ENCODE peak calls at places on chromosomes 2 and 18, in six cellular contexts. P, T, O, D, N and K are unnamed samples.

GRCh38 chr18:25298853-25299274 is 53.1 kb downstream of the ZNF521 start:
- DNase-seq in P (no peak), T (no peak), O (peak), D (no peak), N (peak), K (peak)

GRCh38 chr2:127857494-127857818 is 499 bp downstream of the POLR2D start:
- DNase-seq in P (no peak), T (no peak), O (no peak), D (peak), N (peak), K (no peak)

GRCh38 chr2:32632089-32632488 is 4.2 kb downstream of the TTC27 start:
- DNase-seq in P (no peak), T (no peak), O (peak), D (no peak), N (peak), K (no peak)

GRCh38 chr18:58639751-58640427 is 11.0 kb upstream of the ALPK2 start:
- DNase-seq in P (no peak), T (no peak), O (peak), D (no peak), N (peak), K (no peak)

GRCh38 chr2:190490502-190490901 is 44.0 kb downstream of the NEMP2 start:
- DNase-seq in P (no peak), T (no peak), O (no peak), D (no peak), N (no peak), K (no peak)

GRCh38 chr2:79994161-79994560 is 310.4 kb downstream of the LRRTM1 start:
- DNase-seq in P (no peak), T (no peak), O (no peak), D (no peak), N (no peak), K (no peak)

GRCh38 chr2:160666019-160666676 is 172.5 kb upstream of the RBMS1 start:
- DNase-seq in P (peak), T (no peak), O (peak), D (no peak), N (peak), K (no peak)

GRCh38 chr2:141437521-141437920 is 693.3 kb downstream of the LRP1B start:
- DNase-seq in P (no peak), T (no peak), O (no peak), D (no peak), N (no peak), K (no peak)

GRCh38 chr2:37892436-37893114 is 32.5 kb upstream of the RMDN2 start:
- DNase-seq in P (no peak), T (no peak), O (no peak), D (no peak), N (no peak), K (no peak)

GRCh38 chr2:127721311-127721977 is 20.1 kb downstream of the SFT2D3 start:
- DNase-seq in P (no peak), T (no peak), O (no peak), D (no peak), N (peak), K (no peak)

GRCh38 chr2:224311226-224311625 is 90.7 kb downstream of the FAM124B start:
- DNase-seq in P (no peak), T (no peak), O (no peak), D (no peak), N (no peak), K (no peak)

GRCh38 chr2:104040739-104041138 is 813.2 kb upstream of the POU3F3 start:
- DNase-seq in P (no peak), T (no peak), O (no peak), D (no peak), N (no peak), K (no peak)

GRCh38 chr2:317501-318424 is 29.9 kb upstream of the ALKAL2 start:
- DNase-seq in P (no peak), T (no peak), O (no peak), D (no peak), N (peak), K (no peak)

GRCh38 chr2:205704101-205704741 is 21.9 kb downstream of the NRP2 start:
- DNase-seq in P (no peak), T (no peak), O (no peak), D (no peak), N (no peak), K (peak)

GRCh38 chr2:68764781-68765385 is 30.3 kb downstream of the ARHGAP25 start:
- DNase-seq in P (no peak), T (no peak), O (no peak), D (no peak), N (no peak), K (no peak)

GRCh38 chr2:11766016-11766415 is 19.6 kb downstream of the LPIN1 start:
- DNase-seq in P (no peak), T (no peak), O (no peak), D (no peak), N (no peak), K (no peak)

GRCh38 chr18:75554112-75554511 is 126.6 kb upstream of the SMIM21 start:
- DNase-seq in P (no peak), T (no peak), O (no peak), D (no peak), N (no peak), K (no peak)

GRCh38 chr2:73997813-73998212 is 13.1 kb downstream of the TET3 start:
- DNase-seq in P (no peak), T (no peak), O (no peak), D (no peak), N (no peak), K (no peak)

GRCh38 chr2:22999951-23000350 is 385.0 kb upstream of the KLHL29 start:
- DNase-seq in P (no peak), T (no peak), O (no peak), D (no peak), N (no peak), K (no peak)

GRCh38 chr18:31645411-31645810 is 39.0 kb downstream of the B4GALT6 start:
- DNase-seq in P (no peak), T (no peak), O (no peak), D (no peak), N (no peak), K (no peak)

GRCh38 chr2:96934096-96934495 is 52.3 kb downstream of the FAM178B start:
- DNase-seq in P (no peak), T (no peak), O (no peak), D (no peak), N (no peak), K (no peak)

GRCh38 chr2:240429341-240429871 is 6.1 kb upstream of the GPC1 start:
- DNase-seq in P (peak), T (no peak), O (no peak), D (peak), N (no peak), K (no peak)

GRCh38 chr2:70123051-70123828 is 36.0 kb downstream of the PCBP1 start:
- DNase-seq in P (peak), T (peak), O (no peak), D (no peak), N (no peak), K (peak)

GRCh38 chr2:133424876-133425275 is 143.4 kb downstream of the NCKAP5 start:
- DNase-seq in P (no peak), T (no peak), O (no peak), D (no peak), N (peak), K (no peak)

GRCh38 chr2:159136405-159136804 is 150.1 kb downstream of the WDSUB1 start:
- DNase-seq in P (no peak), T (no peak), O (no peak), D (no peak), N (no peak), K (no peak)
- H3K4me3 ChIP-seq in P (no peak), T (no peak), O (no peak), D (no peak), N (no peak), K (no peak)

GRCh38 chr18:27057459-27058302 is 127.4 kb downstream of the CHST9 start:
- DNase-seq in P (no peak), T (no peak), O (no peak), D (no peak), N (no peak), K (peak)
- H3K4me3 ChIP-seq in P (no peak), T (no peak), O (no peak), D (no peak), N (no peak), K (no peak)

GRCh38 chr2:122634920-122635319 is 879.5 kb downstream of the TSN start:
- DNase-seq in P (no peak), T (no peak), O (no peak), D (no peak), N (no peak), K (no peak)
- H3K4me3 ChIP-seq in P (no peak), T (no peak), O (no peak), D (no peak), N (no peak), K (no peak)

GRCh38 chr18:54852780-54853675 is 24.8 kb downstream of the RAB27B start:
- DNase-seq in P (no peak), T (no peak), O (no peak), D (no peak), N (no peak), K (no peak)
- H3K4me3 ChIP-seq in P (no peak), T (no peak), O (no peak), D (no peak), N (no peak), K (no peak)

DNA sequence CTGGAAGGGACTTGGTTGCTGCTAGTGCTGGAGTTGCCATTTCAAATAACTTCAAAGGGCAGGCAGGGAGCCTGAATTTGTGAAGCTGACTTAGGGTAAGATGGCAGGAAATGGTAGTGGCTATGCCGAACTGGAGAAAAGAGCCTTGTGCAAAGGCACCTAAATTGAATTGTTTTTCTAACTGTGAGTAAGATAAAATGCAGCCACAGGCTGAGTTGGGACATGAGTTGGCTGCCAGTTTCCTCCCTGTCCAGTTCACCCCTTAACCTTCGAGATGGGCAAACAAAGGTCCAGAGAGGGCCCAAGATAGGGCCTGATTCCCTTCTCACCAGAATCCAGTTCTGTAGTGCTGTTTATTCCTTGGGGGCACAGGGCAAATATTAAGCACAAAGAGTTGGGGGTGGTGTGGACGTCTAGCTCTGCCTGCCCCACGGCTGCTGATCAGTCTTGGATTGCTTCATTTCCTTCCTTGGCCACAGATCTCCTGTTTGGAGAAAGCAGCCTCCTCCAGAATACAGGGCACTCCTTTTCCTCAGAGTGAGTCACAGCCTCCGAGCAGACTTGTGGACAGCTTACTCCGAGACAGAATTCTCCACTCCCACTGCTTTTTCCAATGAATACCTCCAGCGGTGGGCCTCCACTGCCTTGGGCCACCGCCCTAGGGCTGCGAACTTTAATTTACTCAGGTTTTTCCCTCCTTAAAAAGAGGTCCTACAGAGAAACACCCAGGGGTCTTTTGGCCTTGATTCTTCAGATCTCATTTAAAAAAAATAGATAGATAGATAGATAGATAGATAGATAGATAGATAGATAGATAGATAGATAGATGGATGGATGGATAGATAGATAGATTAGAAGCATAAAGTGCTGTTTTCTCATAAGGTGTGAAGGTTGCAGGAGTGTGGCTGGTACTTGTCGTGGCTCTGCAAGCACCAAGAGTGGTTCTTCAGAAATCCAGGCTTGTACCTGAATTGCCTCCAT is 18.4 kb upstream of the SLC20A1 start:
- DNase-seq in P (no peak), T (peak), O (peak), D (no peak), N (peak), K (peak)
- H3K4me3 ChIP-seq in P (no peak), T (no peak), O (peak), D (no peak), N (peak), K (no peak)

GRCh38 chr2:26346454-26347053 is at the start of gene ADGRF3:
- DNase-seq in P (peak), T (peak), O (no peak), D (peak), N (peak), K (peak)

GRCh38 chr2:26345554-26346453 is at the start of gene SELENOI:
- DNase-seq in P (peak), T (peak), O (peak), D (peak), N (peak), K (peak)

GRCh38 chr2:26345284-26345553 is 724 bp upstream of the SELENOI start:
- DNase-seq in P (no peak), T (no peak), O (no peak), D (no peak), N (no peak), K (no peak)

GRCh38 chr2:26349690-26350089 is 3.1 kb upstream of the ADGRF3 start:
- DNase-seq in P (no peak), T (no peak), O (no peak), D (no peak), N (peak), K (no peak)

GRCh38 chr2:26347286-26347865 is 787 bp upstream of the ADGRF3 start:
- DNase-seq in P (no peak), T (no peak), O (no peak), D (no peak), N (peak), K (no peak)
- H3K4me3 ChIP-seq in P (peak), T (peak), O (peak), D (peak), N (peak), K (peak)

GRCh38 chr2:54471221-54471711 is 15.1 kb downstream of the SPTBN1 start:
- DNase-seq in P (no peak), T (no peak), O (no peak), D (no peak), N (peak), K (no peak)
- H3K4me3 ChIP-seq in P (no peak), T (no peak), O (no peak), D (no peak), N (no peak), K (peak)

GRCh38 chr18:50970006-50970405 is 2.2 kb downstream of the ELAC1 start:
- DNase-seq in P (no peak), T (no peak), O (no peak), D (no peak), N (peak), K (no peak)

GRCh38 chr18:50967714-50968661 is at the start of gene ELAC1:
- DNase-seq in P (peak), T (peak), O (no peak), D (peak), N (peak), K (peak)

GRCh38 chr18:50973367-50974126 is 5.7 kb downstream of the ELAC1 start:
- DNase-seq in P (no peak), T (no peak), O (no peak), D (no peak), N (peak), K (no peak)

DNA sequence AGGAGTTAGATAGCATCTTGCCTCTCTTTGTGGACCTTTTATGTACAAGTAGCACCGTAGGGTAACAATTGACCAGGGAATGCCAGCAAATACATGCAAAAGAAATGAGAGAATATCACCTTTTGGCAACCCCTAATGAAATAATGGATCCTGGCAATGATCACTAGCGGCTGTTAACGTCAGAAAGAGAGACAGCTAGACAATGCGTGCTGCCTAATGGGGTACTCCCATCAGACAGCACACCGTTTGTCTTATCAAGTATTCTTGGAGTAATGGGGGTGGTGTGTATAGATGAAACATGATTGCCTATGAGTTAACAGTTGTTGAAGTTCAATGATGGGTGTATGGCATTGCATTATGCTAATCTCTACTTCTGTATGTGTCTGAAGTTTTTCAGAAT is 1.6 kb downstream of the ELAC1 start:
- DNase-seq in P (no peak), T (no peak), O (no peak), D (no peak), N (no peak), K (no peak)
- H3K4me3 ChIP-seq in P (no peak), T (no peak), O (no peak), D (no peak), N (no peak), K (no peak)